ENCODE peak calls at places on chromosomes 5 and 9, in five cellular contexts. One of them, this sample, is unnamed.
A peak's percentile ranks its signal among the peaks of the same experiment; 100 is the strongest.

GRCh38 chr5:177498013-177498847 is 826 bp upstream of the PDLIM7 start:
- DNase-seq in brain microvascular endothelial cell: no peak
- DNase-seq in cardiac muscle cell: peak; percentile 45
- DNase-seq in RWPE1: no peak
- DNase-seq in stomach: peak; percentile 45
- DNase-seq in this sample: no peak

GRCh38 chr9:112020680-112021596 is 124.3 kb downstream of the UGCG start:
- DNase-seq in brain microvascular endothelial cell: no peak
- DNase-seq in cardiac muscle cell: no peak
- DNase-seq in RWPE1: peak; percentile 89
- DNase-seq in stomach: no peak
- DNase-seq in this sample: no peak

GRCh38 chr9:100430286-100430940 is 3.5 kb downstream of the MSANTD3 start:
- DNase-seq in brain microvascular endothelial cell: no peak
- DNase-seq in cardiac muscle cell: no peak
- DNase-seq in RWPE1: no peak
- DNase-seq in stomach: no peak
- DNase-seq in this sample: no peak

GRCh38 chr5:71743135-71743534 is 24.1 kb downstream of the CARTPT start:
- DNase-seq in brain microvascular endothelial cell: no peak
- DNase-seq in cardiac muscle cell: no peak
- DNase-seq in RWPE1: no peak
- DNase-seq in stomach: peak; percentile 42
- DNase-seq in this sample: no peak

GRCh38 chr5:150645070-150645700 is 4.7 kb downstream of the SYNPO start:
- DNase-seq in brain microvascular endothelial cell: peak; percentile 71
- DNase-seq in cardiac muscle cell: peak; percentile 38
- DNase-seq in RWPE1: peak; percentile 44
- DNase-seq in stomach: no peak
- DNase-seq in this sample: peak; percentile 61

GRCh38 chr9:79011461-79011860 is 560.3 kb upstream of the TLE4 start:
- DNase-seq in brain microvascular endothelial cell: no peak
- DNase-seq in cardiac muscle cell: no peak
- DNase-seq in RWPE1: no peak
- DNase-seq in stomach: no peak
- DNase-seq in this sample: no peak

GRCh38 chr5:64766105-64766504 is 2.4 kb downstream of the SREK1IP1 start:
- DNase-seq in brain microvascular endothelial cell: no peak
- DNase-seq in cardiac muscle cell: no peak
- DNase-seq in RWPE1: peak; percentile 95
- DNase-seq in stomach: no peak
- DNase-seq in this sample: no peak

GRCh38 chr9:31996331-31996730 is 388.1 kb upstream of the ACO1 start:
- DNase-seq in brain microvascular endothelial cell: no peak
- DNase-seq in cardiac muscle cell: no peak
- DNase-seq in RWPE1: no peak
- DNase-seq in stomach: no peak
- DNase-seq in this sample: no peak

GRCh38 chr5:179867079-179867465 is 8.5 kb upstream of the MRNIP start:
- DNase-seq in brain microvascular endothelial cell: no peak
- DNase-seq in cardiac muscle cell: no peak
- DNase-seq in RWPE1: no peak
- DNase-seq in stomach: no peak
- DNase-seq in this sample: no peak

GRCh38 chr5:20972419-20972925 is 984.5 kb upstream of the CDH18 start:
- DNase-seq in brain microvascular endothelial cell: peak; percentile 33
- DNase-seq in cardiac muscle cell: peak; percentile 34
- DNase-seq in RWPE1: peak; percentile 24
- DNase-seq in stomach: no peak
- DNase-seq in this sample: peak; percentile 38

GRCh38 chr5:173454764-173455598 is 126.8 kb upstream of the STC2 start:
- DNase-seq in brain microvascular endothelial cell: peak; percentile 99
- DNase-seq in cardiac muscle cell: no peak
- DNase-seq in RWPE1: peak; percentile 96
- DNase-seq in stomach: no peak
- DNase-seq in this sample: no peak

GRCh38 chr5:140967226-140967893 is 1.1 kb downstream of the PCDHAC2 start:
- DNase-seq in brain microvascular endothelial cell: no peak
- DNase-seq in cardiac muscle cell: no peak
- DNase-seq in RWPE1: no peak
- DNase-seq in stomach: no peak
- DNase-seq in this sample: no peak

GRCh38 chr9:7342229-7342628 is 457.3 kb downstream of the DMAC1 start:
- DNase-seq in brain microvascular endothelial cell: no peak
- DNase-seq in cardiac muscle cell: no peak
- DNase-seq in RWPE1: no peak
- DNase-seq in stomach: no peak
- DNase-seq in this sample: no peak

GRCh38 chr9:121376214-121376830 is 6.3 kb upstream of the STOM start:
- DNase-seq in brain microvascular endothelial cell: no peak
- DNase-seq in cardiac muscle cell: peak; percentile 26
- DNase-seq in RWPE1: no peak
- DNase-seq in stomach: no peak
- DNase-seq in this sample: no peak
- TF ChIP-seq CTCF in brain microvascular endothelial cell: peak; percentile 1
- TF ChIP-seq CTCF in cardiac muscle cell: peak; percentile 42
- TF ChIP-seq CTCF in RWPE1: peak; percentile 71
- TF ChIP-seq CTCF in stomach: no peak
- TF ChIP-seq CTCF in this sample: peak; percentile 6

GRCh38 chr9:85258229-85258628 is 483.5 kb downstream of the AGTPBP1 start:
- DNase-seq in brain microvascular endothelial cell: no peak
- DNase-seq in cardiac muscle cell: no peak
- DNase-seq in RWPE1: no peak
- DNase-seq in stomach: no peak
- DNase-seq in this sample: no peak

GRCh38 chr9:85262333-85262732 is 479.4 kb downstream of the AGTPBP1 start:
- DNase-seq in brain microvascular endothelial cell: no peak
- DNase-seq in cardiac muscle cell: no peak
- DNase-seq in RWPE1: no peak
- DNase-seq in stomach: no peak
- DNase-seq in this sample: no peak

GRCh38 chr9:85263288-85263687 is 478.5 kb downstream of the AGTPBP1 start:
- DNase-seq in brain microvascular endothelial cell: no peak
- DNase-seq in cardiac muscle cell: no peak
- DNase-seq in RWPE1: no peak
- DNase-seq in stomach: no peak
- DNase-seq in this sample: no peak

GRCh38 chr9:85260288-85260687 is 481.5 kb downstream of the AGTPBP1 start:
- DNase-seq in brain microvascular endothelial cell: no peak
- DNase-seq in cardiac muscle cell: no peak
- DNase-seq in RWPE1: no peak
- DNase-seq in stomach: no peak
- DNase-seq in this sample: no peak

DNA sequence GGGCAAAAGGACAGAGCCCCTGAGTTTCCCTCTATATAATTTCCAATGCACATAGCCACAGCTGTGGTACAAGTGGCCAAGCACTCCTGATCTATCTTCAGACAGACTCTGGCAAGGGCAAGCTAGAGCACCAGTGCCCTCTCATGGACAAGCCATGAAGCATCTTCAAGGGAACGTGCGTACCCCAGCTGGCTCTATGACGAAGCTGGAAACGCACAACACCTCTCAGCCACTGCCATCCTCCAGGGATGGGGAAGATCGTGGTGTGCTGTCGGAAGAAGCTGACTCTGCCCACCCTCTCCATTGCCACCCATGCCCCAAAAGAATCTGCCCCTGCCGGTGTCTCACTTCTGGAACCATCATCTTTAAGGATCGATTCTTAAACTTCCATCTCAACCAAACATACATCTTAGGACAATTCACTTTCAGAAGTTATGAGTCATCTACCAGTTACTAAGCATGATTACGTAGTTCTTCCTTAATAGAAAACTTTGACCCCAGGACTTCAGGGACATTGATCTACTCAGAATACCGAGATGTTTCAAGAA is 482.9 kb downstream of the AGTPBP1 start:
- DNase-seq in brain microvascular endothelial cell: peak; percentile 74
- DNase-seq in cardiac muscle cell: peak; percentile 77
- DNase-seq in RWPE1: peak; percentile 75
- DNase-seq in stomach: peak; percentile 53
- DNase-seq in this sample: no peak
- TF ChIP-seq CTCF in brain microvascular endothelial cell: peak; percentile 81
- TF ChIP-seq CTCF in cardiac muscle cell: peak; percentile 80
- TF ChIP-seq CTCF in RWPE1: no peak
- TF ChIP-seq CTCF in stomach: no peak
- TF ChIP-seq CTCF in this sample: no peak

DNA sequence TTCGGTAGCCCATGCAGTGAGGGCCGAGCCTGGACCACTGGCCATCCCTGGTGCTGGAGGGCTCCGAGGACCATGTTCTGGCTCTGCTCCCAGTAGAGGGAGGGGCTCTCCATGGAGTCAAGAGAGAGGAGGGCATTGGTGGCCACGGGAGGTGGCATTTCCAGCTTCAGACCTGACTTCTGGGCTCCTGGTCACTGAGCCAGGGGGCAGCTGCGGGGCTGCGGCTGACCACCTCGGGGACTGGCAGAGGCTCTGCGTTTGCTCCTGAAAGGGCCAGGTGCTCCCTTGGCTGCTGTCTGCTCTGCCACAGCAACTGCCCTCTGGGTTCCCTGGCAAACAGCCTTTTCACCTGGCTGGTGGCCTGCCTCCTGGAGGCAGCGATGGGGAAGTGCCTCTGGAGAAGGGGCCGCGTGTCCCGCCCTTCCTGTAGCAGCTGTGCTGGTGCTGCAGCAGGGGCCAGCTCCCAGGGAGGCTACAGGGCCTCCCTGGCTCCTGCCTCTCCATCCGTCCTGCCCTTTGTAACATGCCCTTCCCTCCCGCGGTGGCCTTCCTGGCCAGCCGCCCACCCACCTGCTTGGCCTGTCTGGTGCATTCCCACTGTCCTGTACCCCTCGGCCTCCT is 144.6 kb downstream of the CACNA1B start:
- DNase-seq in brain microvascular endothelial cell: no peak
- DNase-seq in cardiac muscle cell: peak; percentile 46
- DNase-seq in RWPE1: no peak
- DNase-seq in stomach: peak; percentile 23
- DNase-seq in this sample: peak; percentile 27
- TF ChIP-seq CTCF in brain microvascular endothelial cell: peak; percentile 39
- TF ChIP-seq CTCF in cardiac muscle cell: peak; percentile 22
- TF ChIP-seq CTCF in RWPE1: no peak
- TF ChIP-seq CTCF in stomach: no peak
- TF ChIP-seq CTCF in this sample: no peak

DNA sequence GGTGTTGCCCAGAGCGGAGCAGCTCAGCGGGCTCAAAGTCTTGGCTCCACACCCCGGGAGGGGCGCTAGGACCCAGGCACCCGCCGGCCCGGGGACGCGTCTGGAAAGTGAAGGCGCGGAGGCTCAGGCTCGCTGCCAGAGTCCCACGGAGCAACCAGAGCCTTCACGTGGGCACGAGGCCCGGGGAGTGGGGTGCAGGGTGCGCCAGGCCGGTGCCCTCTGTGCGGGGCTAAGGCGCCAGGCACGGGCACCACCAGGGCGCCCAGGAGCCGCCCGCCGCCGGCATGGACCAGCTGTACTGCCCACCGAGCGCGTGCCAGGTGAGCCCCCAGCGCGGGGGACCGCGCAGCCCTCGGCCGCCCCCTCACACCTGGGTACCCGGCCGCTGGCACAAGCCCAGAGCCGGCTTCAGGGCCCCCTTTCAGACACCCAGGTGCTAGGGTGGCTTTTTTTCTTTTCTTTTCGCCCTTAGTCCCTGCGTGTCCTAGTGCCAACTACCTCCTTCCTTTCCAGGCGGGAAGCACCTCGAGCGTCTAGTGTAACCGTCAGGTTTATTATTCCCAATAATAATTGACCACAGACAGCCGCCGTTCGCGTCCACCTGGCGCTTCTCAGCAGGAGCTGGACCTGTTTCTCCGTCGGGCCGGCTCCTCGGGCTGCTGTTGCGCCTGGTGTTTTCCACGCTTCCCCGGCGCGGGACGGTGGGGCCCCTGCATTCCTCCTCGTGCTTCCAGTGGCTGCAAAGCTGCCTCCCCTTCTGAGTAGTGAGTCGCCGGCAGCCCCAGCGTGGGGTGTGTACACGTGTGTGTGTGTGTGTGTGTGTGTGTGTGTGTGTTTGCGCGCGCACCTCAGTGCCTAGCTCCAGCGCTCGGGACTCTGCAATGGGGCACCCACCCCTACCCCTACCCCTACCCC is 30.1 kb upstream of the PDE8B start:
- DNase-seq in brain microvascular endothelial cell: no peak
- DNase-seq in cardiac muscle cell: peak; percentile 28
- DNase-seq in RWPE1: no peak
- DNase-seq in stomach: peak; percentile 67
- DNase-seq in this sample: no peak
- TF ChIP-seq CTCF in brain microvascular endothelial cell: no peak
- TF ChIP-seq CTCF in cardiac muscle cell: no peak
- TF ChIP-seq CTCF in RWPE1: no peak
- TF ChIP-seq CTCF in stomach: no peak
- TF ChIP-seq CTCF in this sample: no peak

DNA sequence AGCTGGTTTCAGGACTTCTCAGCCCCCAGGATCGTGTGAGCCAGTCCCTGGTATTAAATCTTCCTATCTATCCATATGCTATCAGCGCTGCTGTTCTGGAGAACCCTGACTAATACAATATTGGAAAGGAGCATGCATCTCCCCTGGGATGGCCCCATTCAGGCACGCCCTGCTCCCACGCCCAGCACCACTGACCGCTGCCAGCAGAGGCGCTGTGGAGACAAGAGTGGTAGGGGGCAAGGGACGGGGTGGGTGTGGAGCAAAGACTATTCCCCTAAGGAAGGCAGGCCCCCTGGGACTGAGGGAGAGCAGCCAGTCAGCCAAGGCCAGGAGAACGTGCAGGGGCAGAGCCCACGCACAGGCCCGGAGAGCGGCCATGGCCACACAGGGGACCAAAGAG is 116.0 kb downstream of the VAV2 start:
- DNase-seq in brain microvascular endothelial cell: no peak
- DNase-seq in cardiac muscle cell: no peak
- DNase-seq in RWPE1: no peak
- DNase-seq in stomach: no peak
- DNase-seq in this sample: no peak
- TF ChIP-seq CTCF in brain microvascular endothelial cell: peak; percentile 58
- TF ChIP-seq CTCF in cardiac muscle cell: peak; percentile 48
- TF ChIP-seq CTCF in RWPE1: no peak
- TF ChIP-seq CTCF in stomach: no peak
- TF ChIP-seq CTCF in this sample: no peak

DNA sequence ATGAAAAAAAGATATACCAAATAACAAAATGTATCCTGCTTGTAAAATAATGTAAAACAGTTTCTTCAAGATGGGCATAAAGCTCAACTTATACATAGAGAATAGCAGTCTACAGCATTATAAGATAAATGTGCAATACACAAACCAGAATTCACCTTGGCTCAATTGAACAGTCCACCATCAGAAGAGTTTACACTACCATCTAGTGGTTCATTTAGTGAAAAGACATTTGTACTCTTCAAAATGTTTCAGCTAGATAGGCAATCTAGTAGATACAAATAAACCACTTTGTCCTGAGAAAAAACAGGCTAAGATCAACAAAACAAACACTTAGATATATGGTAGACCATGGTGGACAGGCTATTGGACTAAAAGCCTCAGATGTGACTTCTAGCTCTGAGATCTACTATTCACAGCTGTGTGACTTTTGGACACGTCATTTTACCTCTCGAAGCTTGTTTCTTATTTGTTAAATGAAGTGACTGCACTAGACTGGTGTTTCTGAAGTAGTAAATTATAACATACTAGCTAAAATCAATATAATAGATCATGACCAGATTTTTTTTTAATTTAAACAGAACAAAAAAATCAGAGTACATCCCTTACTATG is 22.1 kb upstream of the TPD52L3 start:
- DNase-seq in brain microvascular endothelial cell: no peak
- DNase-seq in cardiac muscle cell: peak; percentile 39
- DNase-seq in RWPE1: peak; percentile 21
- DNase-seq in stomach: no peak
- DNase-seq in this sample: no peak
- TF ChIP-seq CTCF in brain microvascular endothelial cell: peak; percentile 43
- TF ChIP-seq CTCF in cardiac muscle cell: peak; percentile 57
- TF ChIP-seq CTCF in RWPE1: peak; percentile 69
- TF ChIP-seq CTCF in stomach: no peak
- TF ChIP-seq CTCF in this sample: peak; percentile 25